ENCODE peak calls at places on chromosomes 7 and 10, in ten cellular contexts. K, Q, B, D, U, H, W, R, A and C are unnamed samples.

GRCh38 chr10:13346912-13347234 is 1.2 kb downstream of the SEPHS1 start:
- DNase-seq in K (no peak), Q (no peak), B (no peak), D (no peak), U (no peak), H (peak), W (no peak), R (peak), A (no peak), C (peak)

GRCh38 chr7:25968205-25968993 is 183.6 kb upstream of the NFE2L3 start:
- DNase-seq in K (no peak), Q (no peak), B (no peak), D (no peak), U (no peak), H (peak), W (no peak), R (peak), A (peak), C (no peak)

GRCh38 chr10:72889391-72889831 is 4.1 kb upstream of the OIT3 start:
- DNase-seq in K (peak), Q (no peak), B (no peak), D (no peak), U (no peak), H (no peak), W (peak), R (no peak), A (no peak), C (no peak)

GRCh38 chr7:50412958-50413357 is 37.2 kb downstream of the FIGNL1 start:
- DNase-seq in K (no peak), Q (no peak), B (no peak), D (no peak), U (no peak), H (peak), W (no peak), R (no peak), A (no peak), C (peak)

GRCh38 chr7:94449151-94449725 is 54.5 kb downstream of the COL1A2 start:
- DNase-seq in K (peak), Q (no peak), B (no peak), D (peak), U (no peak), H (peak), W (peak), R (peak), A (no peak), C (peak)

GRCh38 chr10:72802291-72803118 is 91.0 kb upstream of the OIT3 start:
- DNase-seq in K (peak), Q (no peak), B (no peak), D (no peak), U (no peak), H (no peak), W (no peak), R (no peak), A (no peak), C (no peak)

GRCh38 chr10:133127291-133128125 is 32.5 kb upstream of the KNDC1 start:
- DNase-seq in K (no peak), Q (no peak), B (no peak), D (no peak), U (no peak), H (peak), W (no peak), R (no peak), A (peak), C (no peak)

GRCh38 chr10:14658331-14659122 is 116.2 kb downstream of the FAM107B start:
- DNase-seq in K (no peak), Q (no peak), B (peak), D (no peak), U (no peak), H (peak), W (no peak), R (no peak), A (no peak), C (peak)

GRCh38 chr7:131627589-131628212 is 71.3 kb upstream of the PODXL start:
- DNase-seq in K (no peak), Q (no peak), B (no peak), D (no peak), U (no peak), H (no peak), W (no peak), R (no peak), A (no peak), C (no peak)

GRCh38 chr10:121741246-121741645 is 143.0 kb upstream of the FGFR2 start:
- DNase-seq in K (no peak), Q (no peak), B (no peak), D (no peak), U (no peak), H (no peak), W (no peak), R (no peak), A (no peak), C (no peak)

GRCh38 chr7:132655071-132655761 is 78.9 kb upstream of the PLXNA4 start:
- DNase-seq in K (no peak), Q (peak), B (no peak), D (no peak), U (no peak), H (no peak), W (no peak), R (no peak), A (no peak), C (peak)

GRCh38 chr10:101550965-101551364 is 37.1 kb downstream of the POLL start:
- DNase-seq in K (no peak), Q (no peak), B (no peak), D (no peak), U (no peak), H (no peak), W (no peak), R (no peak), A (no peak), C (no peak)